ENCODE peak calls at places on chromosomes 5 and 9, in eight cellular contexts. G is lower lobe of right lung; R is Panc1; C is CD4-positive, alpha-beta memory T cell; S is Peyer's patch; O is CD8-positive, alpha-beta T cell; M is naive thymus-derived CD4-positive, alpha-beta T cell; N is aorta. Y is an unnamed sample. For H3K9me3, the result is how much of the 10 kb centered on the place peaks cover.

GRCh38 chr9:20473566-20474116 is 148.7 kb downstream of the MLLT3 start:
- DNase-seq in G (no peak), R (no peak), C (no peak), S (no peak), O (no peak), M (no peak), N (no peak), Y (no peak)

GRCh38 chr9:38362912-38363588 is 29.5 kb upstream of the ALDH1B1 start:
- DNase-seq in G (no peak), R (peak), C (peak), S (no peak), O (no peak), M (no peak), N (no peak), Y (no peak)

GRCh38 chr9:35051069-35051967 is 21.1 kb downstream of the VCP start:
- DNase-seq in G (no peak), R (peak), C (peak), S (peak), O (peak), M (no peak), N (no peak), Y (no peak)

GRCh38 chr5:1388383-1388967 is 43.6 kb upstream of the CLPTM1L start:
- DNase-seq in G (no peak), R (no peak), C (no peak), S (no peak), O (no peak), M (no peak), N (no peak), Y (no peak)

GRCh38 chr9:72041775-72042194 is 18.6 kb downstream of the C9orf57 start:
- DNase-seq in G (peak), R (no peak), C (no peak), S (no peak), O (no peak), M (no peak), N (peak), Y (no peak)

GRCh38 chr5:175235251-175235963 is 208.6 kb downstream of the DRD1 start:
- DNase-seq in G (no peak), R (no peak), C (no peak), S (no peak), O (no peak), M (no peak), N (no peak), Y (no peak)

GRCh38 chr5:72767289-72768010 is 49.0 kb upstream of the TNPO1 start:
- DNase-seq in G (no peak), R (no peak), C (no peak), S (no peak), O (no peak), M (no peak), N (no peak), Y (no peak)

GRCh38 chr5:158487677-158488076 is 612.0 kb downstream of the EBF1 start:
- DNase-seq in G (no peak), R (no peak), C (no peak), S (no peak), O (no peak), M (no peak), N (no peak), Y (no peak)

GRCh38 chr5:160899735-160900134 is 47.7 kb upstream of the ATP10B start:
- DNase-seq in G (no peak), R (no peak), C (no peak), S (no peak), O (no peak), M (no peak), N (no peak), Y (no peak)

GRCh38 chr5:160906077-160906476 is 54.1 kb upstream of the ATP10B start:
- DNase-seq in G (no peak), R (no peak), C (no peak), S (no peak), O (no peak), M (no peak), N (no peak), Y (no peak)

GRCh38 chr5:160905285-160905684 is 53.3 kb upstream of the ATP10B start:
- DNase-seq in G (no peak), R (no peak), C (no peak), S (no peak), O (no peak), M (no peak), N (no peak), Y (no peak)

GRCh38 chr5:160903076-160903475 is 51.1 kb upstream of the ATP10B start:
- DNase-seq in G (no peak), R (no peak), C (no peak), S (no peak), O (no peak), M (no peak), N (no peak), Y (no peak)
- H3K9me3 ChIP-seq in G (under half), R (under half), C (under half), S (under half), O (under half), M (under half), N (under half), Y (under half)

GRCh38 chr5:8827701-8828100 is 718.2 kb downstream of the SEMA5A start:
- DNase-seq in G (no peak), R (no peak), C (no peak), S (no peak), O (no peak), M (no peak), N (no peak), Y (no peak)
- H3K9me3 ChIP-seq in G (under half), R (under half), C (under half), S (under half), O (under half), M (under half), N (under half), Y (under half)

DNA sequence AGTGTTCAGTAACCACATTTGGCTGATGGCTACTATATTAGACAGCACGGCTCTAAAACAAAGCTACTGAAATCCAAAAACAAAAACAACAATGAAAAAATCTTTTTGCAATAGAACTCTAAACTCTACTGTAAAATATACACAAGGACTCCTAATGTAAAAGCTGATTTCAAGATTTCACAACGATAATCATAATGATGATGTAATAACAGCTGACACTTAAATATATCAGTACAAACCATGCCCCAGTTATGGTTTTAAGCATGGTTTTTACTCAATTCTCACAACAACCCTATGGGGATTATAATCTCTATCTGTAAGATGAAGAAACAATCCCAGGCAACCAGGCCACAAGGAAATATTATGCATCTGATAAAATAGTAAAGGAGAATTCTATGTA is 3.3 kb downstream of the ZNF300 start:
- DNase-seq in G (no peak), R (no peak), C (no peak), S (no peak), O (no peak), M (no peak), N (no peak), Y (no peak)
- H3K9me3 ChIP-seq in G (half or more), R (half or more), C (under half), S (under half), O (under half), M (under half), N (under half), Y (under half)

GRCh38 chr5:178371362-178372090 is 138.9 kb upstream of the PHYKPL start:
- DNase-seq in G (no peak), R (no peak), C (no peak), S (no peak), O (no peak), M (no peak), N (peak), Y (no peak)
- H3K9me3 ChIP-seq in G (under half), R (under half), C (under half), S (under half), O (under half), M (under half), N (under half), Y (under half)

DNA sequence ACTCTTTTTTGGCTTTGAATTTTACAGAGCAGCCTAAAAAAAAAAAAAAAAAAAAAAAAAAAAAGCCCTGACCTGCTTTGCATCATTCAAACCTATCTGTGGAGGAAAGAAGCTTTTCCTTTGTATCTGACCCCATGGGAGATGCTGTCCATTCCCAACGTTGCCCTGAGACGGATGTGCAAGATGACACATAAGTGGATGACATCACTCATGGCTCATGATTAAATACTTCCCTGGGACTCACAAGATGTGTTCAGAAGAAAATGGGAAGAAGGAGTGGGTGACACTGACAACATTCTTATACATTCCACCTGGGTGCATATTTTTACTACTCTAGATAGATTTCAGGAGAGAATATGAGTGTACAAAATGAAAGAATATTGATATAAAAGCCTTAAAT is 245.7 kb upstream of the ELAVL2 start:
- DNase-seq in G (no peak), R (no peak), C (no peak), S (no peak), O (no peak), M (no peak), N (no peak), Y (no peak)
- H3K9me3 ChIP-seq in G (under half), R (under half), C (under half), S (under half), O (under half), M (under half), N (under half), Y (under half)

GRCh38 chr5:54344653-54345052 is 34.3 kb upstream of the ARL15 start:
- DNase-seq in G (no peak), R (no peak), C (no peak), S (no peak), O (no peak), M (no peak), N (no peak), Y (no peak)

GRCh38 chr5:54347221-54347865 is 37.0 kb upstream of the ARL15 start:
- DNase-seq in G (no peak), R (no peak), C (no peak), S (no peak), O (no peak), M (no peak), N (no peak), Y (no peak)
- H3K9me3 ChIP-seq in G (under half), R (under half), C (under half), S (under half), O (under half), M (under half), N (under half), Y (under half)

DNA sequence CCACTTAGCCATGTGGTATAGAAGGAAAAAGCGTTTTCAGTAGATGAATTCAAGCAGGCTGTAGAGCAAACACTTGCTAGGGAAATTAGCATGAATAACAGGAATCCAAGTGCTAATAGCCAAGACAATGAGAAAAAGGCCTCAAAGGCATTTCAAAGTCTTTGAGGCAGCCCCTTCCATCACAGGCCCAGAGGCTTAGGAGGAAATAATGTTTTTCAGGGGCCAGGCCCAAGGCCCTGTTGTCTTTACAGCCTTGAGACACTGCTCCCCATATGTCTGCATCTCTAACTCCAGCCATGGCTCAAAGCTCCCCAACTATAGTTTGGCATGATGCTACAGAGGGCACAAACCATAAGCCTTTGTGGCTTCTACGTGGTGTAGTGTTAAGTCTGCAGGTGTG is 563.5 kb downstream of the TAF11L14 start:
- DNase-seq in G (no peak), R (no peak), C (no peak), S (no peak), O (no peak), M (no peak), N (no peak), Y (no peak)
- H3K9me3 ChIP-seq in G (under half), R (under half), C (under half), S (under half), O (under half), M (under half), N (under half), Y (under half)

DNA sequence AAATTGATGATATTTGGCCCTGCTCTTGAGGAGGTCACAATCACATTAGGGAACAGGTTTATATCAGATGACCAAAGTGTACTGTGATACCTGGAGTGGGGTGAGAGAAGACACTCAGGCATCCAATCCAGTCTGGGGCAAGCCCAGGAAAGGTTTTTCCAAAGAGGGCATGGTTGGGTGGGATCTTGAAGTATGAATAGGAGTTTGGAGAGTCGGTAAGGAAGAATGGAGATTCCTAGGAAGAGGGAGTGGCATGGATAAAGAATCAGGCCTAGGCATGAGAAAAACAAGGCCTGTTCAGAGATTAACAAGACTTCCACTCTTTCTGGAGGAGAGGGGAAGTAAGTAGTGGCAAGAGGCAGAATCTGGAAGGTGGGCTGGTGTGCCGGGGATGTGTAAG is 91.1 kb downstream of the MVB12B start:
- DNase-seq in G (no peak), R (no peak), C (no peak), S (no peak), O (no peak), M (no peak), N (no peak), Y (no peak)
- H3K9me3 ChIP-seq in G (under half), R (under half), C (under half), S (under half), O (under half), M (under half), N (under half), Y (under half)

Y was measured in T-helper 17 cell.